ENCODE peak calls at places on chromosomes 5 and 9, in eight cellular contexts. One of them, this sample, is unnamed.

GRCh38 chr5:102532126-102532525 is 33.3 kb upstream of the SLCO6A1 start:
- DNase-seq in uterus: no peak
- DNase-seq in heart right ventricle: peak
- DNase-seq in left ventricle myocardium inferior: peak
- DNase-seq in OCI-LY7: no peak
- DNase-seq in fibroblast of lung: peak
- DNase-seq in colonic mucosa: no peak
- DNase-seq in adrenal gland: no peak
- DNase-seq in this sample: no peak

GRCh38 chr5:149581931-149582768 is 852 bp downstream of the ARHGEF37 start:
- DNase-seq in fibroblast of lung: peak
- DNase-seq in uterus: peak
- DNase-seq in OCI-LY7: no peak
- DNase-seq in adrenal gland: no peak
- DNase-seq in heart right ventricle: peak
- DNase-seq in colonic mucosa: peak
- DNase-seq in left ventricle myocardium inferior: no peak
- DNase-seq in this sample: no peak

GRCh38 chr5:141867651-141868050 is 10.6 kb downstream of the PCDH1 start:
- DNase-seq in OCI-LY7: no peak
- DNase-seq in fibroblast of lung: no peak
- DNase-seq in colonic mucosa: peak
- DNase-seq in heart right ventricle: no peak
- DNase-seq in uterus: no peak
- DNase-seq in adrenal gland: no peak
- DNase-seq in left ventricle myocardium inferior: no peak
- DNase-seq in this sample: no peak

GRCh38 chr5:160230686-160231527 is 1.6 kb downstream of the FABP6 start:
- DNase-seq in colonic mucosa: no peak
- DNase-seq in left ventricle myocardium inferior: no peak
- DNase-seq in fibroblast of lung: peak
- DNase-seq in heart right ventricle: no peak
- DNase-seq in adrenal gland: peak
- DNase-seq in uterus: no peak
- DNase-seq in OCI-LY7: no peak
- DNase-seq in this sample: peak

GRCh38 chr9:106799146-106799545 is 63.8 kb upstream of the ZNF462 start:
- DNase-seq in adrenal gland: no peak
- DNase-seq in heart right ventricle: no peak
- DNase-seq in left ventricle myocardium inferior: no peak
- DNase-seq in uterus: no peak
- DNase-seq in colonic mucosa: no peak
- DNase-seq in OCI-LY7: no peak
- DNase-seq in fibroblast of lung: peak
- DNase-seq in this sample: peak

GRCh38 chr9:137299938-137300337 is 2.1 kb downstream of the NRARP start:
- DNase-seq in heart right ventricle: peak
- DNase-seq in left ventricle myocardium inferior: peak
- DNase-seq in adrenal gland: no peak
- DNase-seq in uterus: no peak
- DNase-seq in OCI-LY7: no peak
- DNase-seq in colonic mucosa: peak
- DNase-seq in fibroblast of lung: no peak
- DNase-seq in this sample: no peak

GRCh38 chr5:58240286-58240685 is 219.6 kb downstream of the PLK2 start:
- DNase-seq in colonic mucosa: no peak
- DNase-seq in fibroblast of lung: peak
- DNase-seq in OCI-LY7: no peak
- DNase-seq in left ventricle myocardium inferior: no peak
- DNase-seq in uterus: no peak
- DNase-seq in adrenal gland: no peak
- DNase-seq in heart right ventricle: no peak
- DNase-seq in this sample: no peak

GRCh38 chr5:177389368-177390169 is 5.3 kb downstream of the SLC34A1 start:
- DNase-seq in OCI-LY7: peak
- DNase-seq in heart right ventricle: no peak
- DNase-seq in left ventricle myocardium inferior: no peak
- DNase-seq in uterus: no peak
- DNase-seq in fibroblast of lung: peak
- DNase-seq in colonic mucosa: peak
- DNase-seq in adrenal gland: peak
- DNase-seq in this sample: peak

GRCh38 chr5:10420926-10421325 is 20.8 kb upstream of the ROPN1L start:
- DNase-seq in colonic mucosa: no peak
- DNase-seq in uterus: no peak
- DNase-seq in fibroblast of lung: peak
- DNase-seq in heart right ventricle: no peak
- DNase-seq in OCI-LY7: no peak
- DNase-seq in adrenal gland: no peak
- DNase-seq in left ventricle myocardium inferior: no peak
- DNase-seq in this sample: no peak

GRCh38 chr5:54186108-54186507 is 124.3 kb downstream of the ARL15 start:
- DNase-seq in colonic mucosa: no peak
- DNase-seq in heart right ventricle: no peak
- DNase-seq in OCI-LY7: no peak
- DNase-seq in uterus: no peak
- DNase-seq in adrenal gland: no peak
- DNase-seq in fibroblast of lung: no peak
- DNase-seq in left ventricle myocardium inferior: no peak
- DNase-seq in this sample: no peak

DNA sequence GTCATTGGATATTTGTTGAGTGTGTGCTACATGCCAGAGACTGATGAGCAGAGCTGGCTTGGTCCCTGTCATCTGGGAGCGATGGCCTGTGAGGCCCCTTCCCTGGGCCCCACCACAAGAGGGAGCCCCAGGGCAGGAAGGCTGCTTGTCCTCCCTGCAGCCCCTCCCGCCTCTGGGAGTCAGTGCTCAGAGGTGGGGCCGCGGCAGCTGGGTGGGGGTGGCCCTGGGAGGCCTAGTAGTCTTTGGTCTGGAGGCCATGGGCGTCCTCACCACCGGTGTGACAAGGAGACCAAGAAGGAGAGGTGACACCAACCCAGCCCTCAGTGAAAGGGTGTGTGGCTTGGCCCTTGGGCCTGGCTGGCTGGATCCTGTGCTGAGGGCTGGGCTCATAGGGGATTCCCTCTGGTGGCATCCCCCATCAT is 166.4 kb downstream of the GAPVD1 start:
- DNase-seq in OCI-LY7: peak
- DNase-seq in heart right ventricle: no peak
- DNase-seq in adrenal gland: no peak
- DNase-seq in left ventricle myocardium inferior: no peak
- DNase-seq in uterus: no peak
- DNase-seq in colonic mucosa: no peak
- DNase-seq in fibroblast of lung: no peak
- DNase-seq in this sample: no peak
- TF ChIP-seq CTCF in OCI-LY7: peak
- TF ChIP-seq CTCF in heart right ventricle: peak
- TF ChIP-seq CTCF in adrenal gland: peak
- TF ChIP-seq CTCF in left ventricle myocardium inferior: peak
- TF ChIP-seq CTCF in uterus: no peak
- TF ChIP-seq CTCF in colonic mucosa: peak
- TF ChIP-seq CTCF in fibroblast of lung: peak
- TF ChIP-seq CTCF in this sample: peak

GRCh38 chr5:139276426-139276825 is 17.1 kb upstream of the MATR3 start:
- DNase-seq in fibroblast of lung: no peak
- DNase-seq in OCI-LY7: no peak
- DNase-seq in left ventricle myocardium inferior: no peak
- DNase-seq in adrenal gland: no peak
- DNase-seq in heart right ventricle: no peak
- DNase-seq in uterus: no peak
- DNase-seq in colonic mucosa: no peak
- DNase-seq in this sample: no peak

GRCh38 chr5:139275536-139276297 is 17.8 kb upstream of the MATR3 start:
- DNase-seq in uterus: no peak
- DNase-seq in fibroblast of lung: peak
- DNase-seq in OCI-LY7: peak
- DNase-seq in colonic mucosa: peak
- DNase-seq in heart right ventricle: no peak
- DNase-seq in adrenal gland: no peak
- DNase-seq in left ventricle myocardium inferior: no peak
- DNase-seq in this sample: no peak

GRCh38 chr5:139278540-139279274 is 14.8 kb upstream of the MATR3 start:
- DNase-seq in left ventricle myocardium inferior: no peak
- DNase-seq in adrenal gland: no peak
- DNase-seq in fibroblast of lung: no peak
- DNase-seq in heart right ventricle: no peak
- DNase-seq in uterus: no peak
- DNase-seq in colonic mucosa: no peak
- DNase-seq in OCI-LY7: no peak
- DNase-seq in this sample: no peak

GRCh38 chr5:139273572-139274264 is 19.8 kb upstream of the MATR3 start:
- DNase-seq in heart right ventricle: peak
- DNase-seq in OCI-LY7: peak
- DNase-seq in uterus: peak
- DNase-seq in colonic mucosa: peak
- DNase-seq in adrenal gland: peak
- DNase-seq in left ventricle myocardium inferior: peak
- DNase-seq in fibroblast of lung: peak
- DNase-seq in this sample: no peak

DNA sequence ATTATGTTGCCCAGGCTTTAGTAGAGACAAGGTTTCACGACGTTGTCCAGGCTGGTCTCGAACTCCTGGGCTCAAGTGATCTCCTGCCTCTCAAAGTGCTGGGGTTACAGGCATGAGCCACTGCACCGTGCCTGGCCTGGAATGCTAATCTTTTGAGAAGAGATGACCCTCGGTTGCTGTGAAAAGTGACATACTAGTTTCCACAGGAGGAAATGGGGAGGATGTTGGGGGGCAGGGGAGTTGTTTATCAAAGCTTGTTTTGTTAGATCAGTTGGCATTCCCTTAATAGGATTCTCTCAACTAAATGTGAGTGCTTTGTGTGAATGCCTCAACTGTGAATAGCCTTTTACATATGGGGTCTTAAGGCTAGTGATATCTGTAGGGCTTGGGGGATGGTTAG is 16.4 kb upstream of the MATR3 start:
- DNase-seq in heart right ventricle: no peak
- DNase-seq in fibroblast of lung: no peak
- DNase-seq in left ventricle myocardium inferior: no peak
- DNase-seq in colonic mucosa: no peak
- DNase-seq in uterus: no peak
- DNase-seq in adrenal gland: no peak
- DNase-seq in OCI-LY7: no peak
- DNase-seq in this sample: no peak
- H3K4me3 ChIP-seq in heart right ventricle: no peak
- H3K4me3 ChIP-seq in fibroblast of lung: no peak
- H3K4me3 ChIP-seq in left ventricle myocardium inferior: no peak
- H3K4me3 ChIP-seq in colonic mucosa: no peak
- H3K4me3 ChIP-seq in uterus: no peak
- H3K4me3 ChIP-seq in adrenal gland: no peak
- H3K4me3 ChIP-seq in OCI-LY7: peak
- H3K4me3 ChIP-seq in this sample: no peak

GRCh38 chr5:60886158-60886557 is 42.1 kb upstream of the ELOVL7 start:
- DNase-seq in adrenal gland: no peak
- DNase-seq in uterus: no peak
- DNase-seq in colonic mucosa: no peak
- DNase-seq in OCI-LY7: no peak
- DNase-seq in left ventricle myocardium inferior: no peak
- DNase-seq in fibroblast of lung: no peak
- DNase-seq in heart right ventricle: no peak
- DNase-seq in this sample: no peak

GRCh38 chr5:60888359-60889061 is 44.4 kb upstream of the ELOVL7 start:
- DNase-seq in colonic mucosa: no peak
- DNase-seq in fibroblast of lung: no peak
- DNase-seq in OCI-LY7: no peak
- DNase-seq in adrenal gland: no peak
- DNase-seq in left ventricle myocardium inferior: no peak
- DNase-seq in heart right ventricle: no peak
- DNase-seq in uterus: no peak
- DNase-seq in this sample: no peak

GRCh38 chr5:60887096-60887495 is 43.0 kb upstream of the ELOVL7 start:
- DNase-seq in colonic mucosa: no peak
- DNase-seq in fibroblast of lung: no peak
- DNase-seq in heart right ventricle: no peak
- DNase-seq in uterus: no peak
- DNase-seq in OCI-LY7: no peak
- DNase-seq in adrenal gland: no peak
- DNase-seq in left ventricle myocardium inferior: no peak
- DNase-seq in this sample: no peak

DNA sequence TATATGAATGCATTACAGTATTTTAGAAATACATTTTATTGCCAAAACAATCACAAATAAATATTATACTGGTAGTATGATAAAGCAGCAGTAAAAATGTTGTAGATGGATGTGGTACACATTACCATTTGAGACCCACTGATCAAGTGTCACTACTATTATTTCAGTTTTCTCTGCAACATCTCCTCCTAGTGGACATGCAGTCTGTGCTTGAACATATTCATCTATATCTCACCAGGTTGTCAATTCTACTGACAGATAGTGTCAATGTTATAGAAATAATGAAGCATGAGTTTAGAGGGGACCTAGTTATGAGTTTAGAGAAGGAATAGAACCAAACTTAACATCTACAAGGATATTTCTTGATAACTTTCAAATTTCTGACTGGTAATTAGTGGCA is 39.2 kb upstream of the ELOVL7 start:
- DNase-seq in fibroblast of lung: no peak
- DNase-seq in heart right ventricle: no peak
- DNase-seq in colonic mucosa: no peak
- DNase-seq in left ventricle myocardium inferior: no peak
- DNase-seq in adrenal gland: no peak
- DNase-seq in uterus: no peak
- DNase-seq in OCI-LY7: peak
- DNase-seq in this sample: no peak
- TF ChIP-seq CTCF in fibroblast of lung: peak
- TF ChIP-seq CTCF in heart right ventricle: peak
- TF ChIP-seq CTCF in colonic mucosa: peak
- TF ChIP-seq CTCF in left ventricle myocardium inferior: peak
- TF ChIP-seq CTCF in adrenal gland: peak
- TF ChIP-seq CTCF in uterus: no peak
- TF ChIP-seq CTCF in OCI-LY7: peak
- TF ChIP-seq CTCF in this sample: no peak

GRCh38 chr5:134550271-134551214 is 25.1 kb downstream of the JADE2 start:
- DNase-seq in OCI-LY7: no peak
- DNase-seq in fibroblast of lung: peak
- DNase-seq in adrenal gland: peak
- DNase-seq in colonic mucosa: no peak
- DNase-seq in heart right ventricle: no peak
- DNase-seq in left ventricle myocardium inferior: peak
- DNase-seq in uterus: no peak
- DNase-seq in this sample: no peak

GRCh38 chr5:134553816-134554215 is 28.3 kb downstream of the JADE2 start:
- DNase-seq in OCI-LY7: no peak
- DNase-seq in heart right ventricle: no peak
- DNase-seq in adrenal gland: peak
- DNase-seq in uterus: no peak
- DNase-seq in colonic mucosa: no peak
- DNase-seq in fibroblast of lung: no peak
- DNase-seq in left ventricle myocardium inferior: no peak
- DNase-seq in this sample: no peak

GRCh38 chr5:134554319-134555222 is 29.1 kb downstream of the JADE2 start:
- DNase-seq in adrenal gland: peak
- DNase-seq in left ventricle myocardium inferior: peak
- DNase-seq in OCI-LY7: peak
- DNase-seq in fibroblast of lung: peak
- DNase-seq in colonic mucosa: peak
- DNase-seq in uterus: peak
- DNase-seq in heart right ventricle: peak
- DNase-seq in this sample: peak

GRCh38 chr5:134551891-134552290 is 26.4 kb downstream of the JADE2 start:
- DNase-seq in uterus: no peak
- DNase-seq in heart right ventricle: no peak
- DNase-seq in colonic mucosa: no peak
- DNase-seq in fibroblast of lung: peak
- DNase-seq in OCI-LY7: no peak
- DNase-seq in left ventricle myocardium inferior: no peak
- DNase-seq in adrenal gland: no peak
- DNase-seq in this sample: no peak

GRCh38 chr5:134552301-134552700 is 26.8 kb downstream of the JADE2 start:
- DNase-seq in OCI-LY7: no peak
- DNase-seq in adrenal gland: peak
- DNase-seq in colonic mucosa: no peak
- DNase-seq in left ventricle myocardium inferior: peak
- DNase-seq in heart right ventricle: peak
- DNase-seq in fibroblast of lung: peak
- DNase-seq in uterus: no peak
- DNase-seq in this sample: peak
- H3K4me3 ChIP-seq in OCI-LY7: no peak
- H3K4me3 ChIP-seq in adrenal gland: no peak
- H3K4me3 ChIP-seq in colonic mucosa: no peak
- H3K4me3 ChIP-seq in left ventricle myocardium inferior: no peak
- H3K4me3 ChIP-seq in heart right ventricle: no peak
- H3K4me3 ChIP-seq in fibroblast of lung: no peak
- H3K4me3 ChIP-seq in uterus: no peak
- H3K4me3 ChIP-seq in this sample: no peak